ENCODE peak calls at places on chromosomes 5 and 9, in seven cellular contexts. A is upper lobe of left lung, L is endothelial cell of umbilical vein, Q is IMR-90, K is body of pancreas, P is ovary, V is A549. S is an unnamed sample. For H3K4me1, the result is how much of the 10 kb centered on the place peaks cover.

GRCh38 chr9:137307255-137308101 is 5.4 kb upstream of the NRARP start:
- DNase-seq in A (peak), L (no peak), Q (no peak), K (peak), P (peak), V (no peak), S (no peak)

GRCh38 chr5:133370281-133370890 is 242.0 kb downstream of the FSTL4 start:
- DNase-seq in A (no peak), L (no peak), Q (no peak), K (no peak), P (no peak), V (no peak), S (no peak)

GRCh38 chr5:86665984-86666760 is 48.4 kb downstream of the COX7C start:
- DNase-seq in A (no peak), L (no peak), Q (no peak), K (peak), P (no peak), V (no peak), S (no peak)

GRCh38 chr5:24391816-24392215 is 253.0 kb downstream of the CDH10 start:
- DNase-seq in A (no peak), L (no peak), Q (no peak), K (no peak), P (no peak), V (no peak), S (no peak)

GRCh38 chr9:129052592-129052991 is 16.2 kb downstream of the MIGA2 start:
- DNase-seq in A (no peak), L (no peak), Q (no peak), K (peak), P (no peak), V (no peak), S (no peak)

GRCh38 chr9:107918749-107919148 is 429.2 kb upstream of the KLF4 start:
- DNase-seq in A (peak), L (no peak), Q (no peak), K (no peak), P (no peak), V (no peak), S (no peak)

GRCh38 chr5:176481659-176482213 is 33.6 kb downstream of the FAF2 start:
- DNase-seq in A (no peak), L (no peak), Q (peak), K (no peak), P (no peak), V (no peak), S (no peak)

GRCh38 chr5:79878721-79879336 is 112.2 kb downstream of the MTX3 start:
- DNase-seq in A (no peak), L (no peak), Q (no peak), K (no peak), P (no peak), V (peak), S (no peak)

GRCh38 chr5:74149395-74149794 is 491.1 kb downstream of the ENC1 start:
- DNase-seq in A (no peak), L (peak), Q (peak), K (peak), P (no peak), V (no peak), S (no peak)

GRCh38 chr5:154380263-154380662 is 65.5 kb upstream of the SAP30L start:
- DNase-seq in A (no peak), L (no peak), Q (no peak), K (no peak), P (no peak), V (no peak), S (no peak)

GRCh38 chr5:172740483-172741205 is 30.4 kb downstream of the DUSP1 start:
- DNase-seq in A (peak), L (no peak), Q (peak), K (peak), P (no peak), V (peak), S (no peak)

GRCh38 chr9:132543960-132544359 is 38.4 kb upstream of the BARHL1 start:
- DNase-seq in A (no peak), L (no peak), Q (no peak), K (no peak), P (no peak), V (no peak), S (no peak)

GRCh38 chr5:6652025-6652424 is 18.8 kb downstream of the SRD5A1 start:
- DNase-seq in A (no peak), L (no peak), Q (no peak), K (no peak), P (no peak), V (no peak), S (no peak)

GRCh38 chr9:9483175-9483574 is 1129.6 kb downstream of the PTPRD start:
- DNase-seq in A (no peak), L (no peak), Q (no peak), K (no peak), P (no peak), V (no peak), S (no peak)

GRCh38 chr9:91519520-91520270 is 96.1 kb upstream of the NFIL3 start:
- DNase-seq in A (no peak), L (no peak), Q (no peak), K (no peak), P (no peak), V (no peak), S (no peak)

GRCh38 chr5:5374034-5374715 is 48.3 kb upstream of the ICE1 start:
- DNase-seq in A (no peak), L (no peak), Q (peak), K (no peak), P (no peak), V (no peak), S (no peak)

GRCh38 chr5:158471179-158471924 is 612.4 kb upstream of the CLINT1 start:
- DNase-seq in A (no peak), L (no peak), Q (no peak), K (peak), P (no peak), V (no peak), S (no peak)

GRCh38 chr5:17355585-17356346 is 138.3 kb downstream of the BASP1 start:
- DNase-seq in A (no peak), L (no peak), Q (peak), K (no peak), P (no peak), V (no peak), S (no peak)

GRCh38 chr9:136741885-136742568 is 713 bp downstream of the LCN10 start:
- DNase-seq in A (peak), L (no peak), Q (no peak), K (no peak), P (no peak), V (no peak), S (no peak)

GRCh38 chr9:135480071-135480941 is 724 bp downstream of the PPP1R26 start:
- DNase-seq in A (peak), L (peak), Q (peak), K (no peak), P (peak), V (peak), S (no peak)

GRCh38 chr9:78919701-78920100 is 622.8 kb downstream of the PSAT1 start:
- DNase-seq in A (no peak), L (no peak), Q (peak), K (no peak), P (no peak), V (no peak), S (no peak)

GRCh38 chr9:34190996-34191892 is 12.4 kb downstream of the UBAP1 start:
- DNase-seq in A (no peak), L (peak), Q (peak), K (no peak), P (no peak), V (peak), S (no peak)

GRCh38 chr9:3467593-3468219 is 58.1 kb downstream of the RFX3 start:
- DNase-seq in A (no peak), L (peak), Q (peak), K (peak), P (peak), V (peak), S (no peak)

GRCh38 chr9:38662763-38663593 is 42.6 kb upstream of the ANKRD18A start:
- DNase-seq in A (no peak), L (no peak), Q (no peak), K (no peak), P (no peak), V (no peak), S (no peak)

GRCh38 chr9:38423939-38424843 is at the start of gene IGFBPL1:
- DNase-seq in A (peak), L (peak), Q (no peak), K (no peak), P (no peak), V (peak), S (no peak)

GRCh38 chr5:107253246-107253645 is 417.5 kb downstream of the EFNA5 start:
- DNase-seq in A (no peak), L (peak), Q (no peak), K (no peak), P (no peak), V (no peak), S (no peak)

GRCh38 chr9:121954477-121955175 is 138.5 kb downstream of the TTLL11 start:
- DNase-seq in A (no peak), L (no peak), Q (peak), K (no peak), P (peak), V (no peak), S (no peak)

GRCh38 chr5:174159327-174160247 is 114.1 kb downstream of the NSG2 start:
- DNase-seq in A (no peak), L (no peak), Q (no peak), K (no peak), P (no peak), V (peak), S (no peak)

GRCh38 chr5:54804086-54804485 is 181.3 kb downstream of the ESM1 start:
- DNase-seq in A (no peak), L (no peak), Q (no peak), K (no peak), P (no peak), V (no peak), S (no peak)

GRCh38 chr9:112097712-112098688 is 77.1 kb downstream of the SUSD1 start:
- DNase-seq in A (no peak), L (peak), Q (peak), K (peak), P (peak), V (peak), S (peak)

GRCh38 chr5:60505373-60505772 is 194.6 kb downstream of the DEPDC1B start:
- DNase-seq in A (no peak), L (no peak), Q (no peak), K (no peak), P (no peak), V (no peak), S (no peak)

GRCh38 chr9:93203713-93204469 is 20.0 kb downstream of the WNK2 start:
- DNase-seq in A (no peak), L (no peak), Q (no peak), K (no peak), P (no peak), V (no peak), S (no peak)

GRCh38 chr9:93205045-93205768 is 21.3 kb downstream of the WNK2 start:
- DNase-seq in A (peak), L (no peak), Q (no peak), K (no peak), P (peak), V (no peak), S (no peak)

GRCh38 chr9:93200989-93201339 is 17.0 kb downstream of the WNK2 start:
- DNase-seq in A (no peak), L (no peak), Q (no peak), K (no peak), P (no peak), V (no peak), S (no peak)

GRCh38 chr9:93204470-93205043 is 20.6 kb downstream of the WNK2 start:
- DNase-seq in A (peak), L (no peak), Q (no peak), K (no peak), P (no peak), V (no peak), S (no peak)

GRCh38 chr9:93202919-93203712 is 19.2 kb downstream of the WNK2 start:
- DNase-seq in A (no peak), L (no peak), Q (no peak), K (no peak), P (no peak), V (no peak), S (no peak)
- H3K4me1 ChIP-seq in A (under half), L (under half), Q (under half), K (half or more), P (under half), V (under half), S (under half)

GRCh38 chr9:1939466-1939865 is 75.7 kb upstream of the SMARCA2 start:
- DNase-seq in A (no peak), L (no peak), Q (no peak), K (no peak), P (no peak), V (no peak), S (no peak)

GRCh38 chr9:1939926-1940368 is 75.2 kb upstream of the SMARCA2 start:
- DNase-seq in A (no peak), L (peak), Q (peak), K (peak), P (no peak), V (peak), S (no peak)

GRCh38 chr9:1941989-1942388 is 73.2 kb upstream of the SMARCA2 start:
- DNase-seq in A (no peak), L (peak), Q (no peak), K (no peak), P (no peak), V (no peak), S (no peak)

GRCh38 chr9:1938135-1938534 is 77.0 kb upstream of the SMARCA2 start:
- DNase-seq in A (no peak), L (no peak), Q (no peak), K (no peak), P (no peak), V (no peak), S (no peak)

DNA sequence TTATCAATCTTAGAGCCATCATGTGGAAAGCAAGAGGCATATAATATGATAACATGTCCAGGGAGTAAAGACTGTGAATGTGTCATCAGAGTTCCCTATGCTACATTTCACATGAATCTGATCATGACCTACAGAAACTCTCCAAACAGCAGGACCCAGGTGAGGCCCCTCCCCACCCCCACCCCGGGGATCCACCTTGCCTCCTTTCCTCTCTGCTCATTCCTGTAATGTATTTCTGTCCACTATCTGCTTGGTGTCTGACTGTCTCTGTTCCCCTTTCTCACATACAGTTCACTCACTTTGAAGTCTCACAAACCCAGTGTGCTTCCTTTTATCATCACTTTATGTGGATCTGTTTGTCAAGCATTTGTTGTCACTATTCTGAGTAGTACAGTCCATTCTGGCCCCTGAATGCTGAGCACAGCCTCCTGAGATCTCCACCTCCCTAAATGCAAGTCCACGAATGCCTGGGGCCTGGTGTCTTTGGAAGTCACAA is 76.4 kb upstream of the SMARCA2 start:
- DNase-seq in A (no peak), L (no peak), Q (no peak), K (no peak), P (no peak), V (no peak), S (no peak)
- TF ChIP-seq POLR2A in A (no peak), L (no peak), Q (no peak), K (no peak), P (no peak), V (no peak), S (no peak)

GRCh38 chr9:35564658-35565061 is 40.4 kb upstream of the TESK1 start:
- DNase-seq in A (no peak), L (no peak), Q (no peak), K (no peak), P (no peak), V (no peak), S (peak)

GRCh38 chr9:35569206-35569605 is 35.9 kb upstream of the TESK1 start:
- DNase-seq in A (no peak), L (no peak), Q (no peak), K (no peak), P (no peak), V (no peak), S (no peak)

GRCh38 chr9:35563791-35564197 is 41.3 kb upstream of the TESK1 start:
- DNase-seq in A (no peak), L (peak), Q (no peak), K (no peak), P (peak), V (no peak), S (no peak)

GRCh38 chr9:35568196-35568595 is 36.9 kb upstream of the TESK1 start:
- DNase-seq in A (no peak), L (no peak), Q (no peak), K (no peak), P (no peak), V (no peak), S (no peak)

DNA sequence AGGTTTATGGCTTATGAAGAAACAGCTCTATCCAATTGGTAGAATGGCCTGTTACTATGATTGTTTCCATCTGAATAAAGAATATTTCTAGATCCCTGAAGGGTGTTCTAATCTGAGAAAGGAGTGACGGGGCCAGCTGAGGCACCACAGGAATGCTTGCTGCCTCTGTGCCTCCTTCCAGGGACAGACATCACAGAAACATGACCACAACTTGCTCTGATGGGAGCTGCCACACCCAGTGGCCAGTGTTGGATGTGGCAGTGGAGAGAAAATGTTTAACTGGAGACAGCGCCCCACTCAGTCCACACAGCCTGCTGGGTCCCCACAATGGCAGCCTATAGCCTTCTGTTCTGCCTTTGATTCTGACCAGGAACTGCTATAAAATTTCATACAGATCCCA is 38.6 kb upstream of the TESK1 start:
- DNase-seq in A (no peak), L (no peak), Q (no peak), K (no peak), P (no peak), V (no peak), S (no peak)
- TF ChIP-seq CTCF in A (no peak), L (no peak), Q (no peak), K (no peak), P (no peak), V (peak), S (no peak)

DNA sequence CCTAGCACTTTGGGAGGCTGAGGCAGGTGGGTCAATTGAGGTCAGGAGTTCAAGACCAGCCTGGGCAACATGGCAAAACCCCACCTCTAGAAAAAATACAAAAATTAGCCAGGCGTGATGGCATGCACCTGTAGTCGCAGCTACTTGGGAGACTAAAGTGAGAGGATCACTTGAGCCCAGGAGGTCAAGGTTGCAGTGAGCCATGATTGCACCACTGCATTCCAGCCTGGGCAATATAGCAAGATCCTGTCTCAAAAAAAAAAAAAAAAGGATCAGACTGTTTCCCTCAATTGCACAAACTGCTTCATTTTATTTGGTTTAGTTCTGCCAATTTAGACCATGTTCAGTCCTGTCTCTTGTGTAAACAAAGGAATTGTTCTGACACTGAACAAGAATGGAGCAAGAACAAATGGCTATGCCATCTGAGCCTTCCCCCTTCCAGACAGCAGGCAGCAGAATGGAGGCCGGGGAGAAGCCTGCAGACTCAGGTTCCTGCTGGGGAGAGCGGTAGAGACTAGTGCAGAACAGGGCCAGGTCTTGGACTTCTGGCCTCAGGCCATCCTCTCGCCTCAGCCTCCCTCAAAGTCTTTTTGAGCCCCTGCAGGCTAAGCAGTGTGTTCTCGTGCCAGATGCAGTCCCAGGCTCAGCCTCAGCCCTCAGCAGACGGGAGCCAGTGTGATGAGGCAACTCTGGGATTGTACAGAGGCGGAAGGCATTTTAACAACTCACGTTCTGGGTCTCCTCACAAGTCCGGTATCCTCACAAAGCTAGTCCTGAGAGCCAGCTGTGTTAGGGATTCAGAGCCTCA is 18.2 kb downstream of the HNRNPH1 start:
- DNase-seq in A (no peak), L (no peak), Q (peak), K (no peak), P (no peak), V (no peak), S (no peak)
- H3K4me1 ChIP-seq in A (under half), L (under half), Q (under half), K (under half), P (under half), V (under half), S (under half)

GRCh38 chr5:14206028-14206725 is 63.0 kb downstream of the TRIO start:
- DNase-seq in A (no peak), L (no peak), Q (no peak), K (no peak), P (no peak), V (no peak), S (no peak)

GRCh38 chr5:14209836-14210235 is 66.7 kb downstream of the TRIO start:
- DNase-seq in A (peak), L (no peak), Q (no peak), K (no peak), P (no peak), V (no peak), S (no peak)

GRCh38 chr5:14209222-14209822 is 66.2 kb downstream of the TRIO start:
- DNase-seq in A (no peak), L (no peak), Q (no peak), K (no peak), P (no peak), V (no peak), S (no peak)

GRCh38 chr5:14210729-14211128 is 67.6 kb downstream of the TRIO start:
- DNase-seq in A (no peak), L (no peak), Q (no peak), K (no peak), P (no peak), V (no peak), S (no peak)

DNA sequence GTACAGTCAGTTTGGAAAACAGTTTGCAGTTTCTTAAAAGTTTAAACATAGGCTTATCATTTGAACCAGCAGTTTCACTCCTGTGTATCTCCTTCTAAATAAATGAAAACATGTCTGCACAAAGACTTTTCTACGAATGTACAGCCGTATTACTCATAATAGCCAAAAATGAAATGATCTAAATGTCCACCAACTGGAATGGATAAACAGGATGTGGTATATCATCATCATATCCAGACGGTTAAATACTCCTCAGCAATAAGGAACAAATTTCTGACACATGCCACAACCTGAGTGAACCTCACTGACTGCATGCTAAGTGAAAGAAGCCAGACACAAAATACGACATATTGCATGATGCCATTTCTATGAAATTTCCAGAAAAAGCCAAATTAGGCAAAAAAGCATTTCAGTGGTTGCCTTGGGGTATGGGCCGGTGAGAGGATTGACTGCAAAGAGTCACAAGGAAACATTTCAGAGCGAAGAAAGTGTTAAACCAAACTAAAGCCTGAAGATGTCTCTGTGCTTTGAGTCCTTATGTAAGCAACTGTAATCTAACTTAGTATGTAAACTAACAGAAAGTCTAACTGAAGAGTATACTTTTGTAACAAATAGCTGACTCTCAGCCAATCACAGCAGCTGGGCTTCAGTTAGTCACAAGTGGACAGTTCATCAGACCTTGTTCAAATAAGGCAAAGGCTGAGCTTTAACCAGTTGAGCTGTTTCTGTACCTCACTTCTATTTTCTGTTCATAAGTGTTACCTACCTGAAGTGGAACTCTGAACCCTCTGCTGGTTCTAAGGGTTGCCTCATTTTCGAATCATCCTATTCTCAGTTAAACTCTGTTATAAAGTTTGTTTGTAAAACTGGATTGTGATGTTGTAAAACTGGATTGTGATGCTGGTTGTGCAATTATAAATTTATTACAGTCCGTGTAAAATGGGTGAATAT is 65.2 kb downstream of the TRIO start:
- DNase-seq in A (no peak), L (peak), Q (peak), K (no peak), P (no peak), V (no peak), S (no peak)
- TF ChIP-seq POLR2A in A (no peak), L (peak), Q (no peak), K (no peak), P (no peak), V (no peak), S (no peak)

S was measured in tibial nerve.